ENCODE peak calls at places on chromosomes 11 and 22, in eight cellular contexts. One of them, this sample, is unnamed.

GRCh38 chr22:33793464-33793863 is 126.8 kb downstream of the LARGE1 start:
- DNase-seq in tibial nerve: no peak
- DNase-seq in CD8-positive, alpha-beta T cell: no peak
- DNase-seq in brain microvascular endothelial cell: no peak
- DNase-seq in PC-9: no peak
- DNase-seq in right atrium auricular region: no peak
- DNase-seq in Peyer's patch: no peak
- DNase-seq in RWPE1: no peak
- DNase-seq in this sample: no peak

GRCh38 chr11:75193711-75194110 is 42.8 kb downstream of the SLCO2B1 start:
- DNase-seq in tibial nerve: no peak
- DNase-seq in right atrium auricular region: no peak
- DNase-seq in CD8-positive, alpha-beta T cell: no peak
- DNase-seq in RWPE1: no peak
- DNase-seq in PC-9: no peak
- DNase-seq in brain microvascular endothelial cell: no peak
- DNase-seq in Peyer's patch: no peak
- DNase-seq in this sample: no peak

GRCh38 chr22:36332623-36333331 is 55.0 kb downstream of the MYH9 start:
- DNase-seq in CD8-positive, alpha-beta T cell: no peak
- DNase-seq in PC-9: peak
- DNase-seq in brain microvascular endothelial cell: peak
- DNase-seq in tibial nerve: no peak
- DNase-seq in RWPE1: peak
- DNase-seq in Peyer's patch: no peak
- DNase-seq in right atrium auricular region: no peak
- DNase-seq in this sample: peak

GRCh38 chr11:102469196-102469821 is 16.7 kb upstream of the TMEM123 start:
- DNase-seq in Peyer's patch: no peak
- DNase-seq in RWPE1: no peak
- DNase-seq in tibial nerve: no peak
- DNase-seq in brain microvascular endothelial cell: no peak
- DNase-seq in CD8-positive, alpha-beta T cell: no peak
- DNase-seq in PC-9: no peak
- DNase-seq in right atrium auricular region: no peak
- DNase-seq in this sample: no peak

GRCh38 chr11:47523491-47524199 is 29.3 kb downstream of the CELF1 start:
- DNase-seq in CD8-positive, alpha-beta T cell: peak
- DNase-seq in tibial nerve: peak
- DNase-seq in brain microvascular endothelial cell: peak
- DNase-seq in RWPE1: peak
- DNase-seq in PC-9: peak
- DNase-seq in right atrium auricular region: peak
- DNase-seq in Peyer's patch: no peak
- DNase-seq in this sample: peak

GRCh38 chr22:29476116-29476515 is 3.9 kb upstream of the NEFH start:
- DNase-seq in brain microvascular endothelial cell: no peak
- DNase-seq in Peyer's patch: no peak
- DNase-seq in RWPE1: no peak
- DNase-seq in CD8-positive, alpha-beta T cell: no peak
- DNase-seq in tibial nerve: no peak
- DNase-seq in right atrium auricular region: no peak
- DNase-seq in PC-9: no peak
- DNase-seq in this sample: no peak

GRCh38 chr22:18925368-18926064 is 10.6 kb downstream of the PRODH start:
- DNase-seq in Peyer's patch: no peak
- DNase-seq in PC-9: no peak
- DNase-seq in RWPE1: no peak
- DNase-seq in brain microvascular endothelial cell: no peak
- DNase-seq in CD8-positive, alpha-beta T cell: no peak
- DNase-seq in right atrium auricular region: no peak
- DNase-seq in tibial nerve: no peak
- DNase-seq in this sample: no peak

GRCh38 chr11:47333526-47333845 is 19.0 kb downstream of the MYBPC3 start:
- DNase-seq in brain microvascular endothelial cell: no peak
- DNase-seq in tibial nerve: no peak
- DNase-seq in CD8-positive, alpha-beta T cell: no peak
- DNase-seq in RWPE1: no peak
- DNase-seq in PC-9: no peak
- DNase-seq in Peyer's patch: no peak
- DNase-seq in right atrium auricular region: no peak
- DNase-seq in this sample: no peak

GRCh38 chr11:111419641-111420327 is 40.7 kb upstream of the POU2AF1 start:
- DNase-seq in PC-9: no peak
- DNase-seq in Peyer's patch: no peak
- DNase-seq in brain microvascular endothelial cell: no peak
- DNase-seq in right atrium auricular region: no peak
- DNase-seq in RWPE1: no peak
- DNase-seq in CD8-positive, alpha-beta T cell: no peak
- DNase-seq in tibial nerve: no peak
- DNase-seq in this sample: no peak

GRCh38 chr11:118605116-118605867 is 2.1 kb upstream of the PHLDB1 start:
- DNase-seq in right atrium auricular region: peak
- DNase-seq in PC-9: no peak
- DNase-seq in CD8-positive, alpha-beta T cell: no peak
- DNase-seq in tibial nerve: peak
- DNase-seq in Peyer's patch: peak
- DNase-seq in brain microvascular endothelial cell: peak
- DNase-seq in RWPE1: no peak
- DNase-seq in this sample: peak

GRCh38 chr11:130689222-130689908 is 226.9 kb downstream of the SNX19 start:
- DNase-seq in PC-9: no peak
- DNase-seq in tibial nerve: no peak
- DNase-seq in right atrium auricular region: no peak
- DNase-seq in CD8-positive, alpha-beta T cell: no peak
- DNase-seq in Peyer's patch: no peak
- DNase-seq in RWPE1: no peak
- DNase-seq in brain microvascular endothelial cell: peak
- DNase-seq in this sample: no peak

GRCh38 chr11:70763606-70764005 is 365.3 kb downstream of the CTTN start:
- DNase-seq in Peyer's patch: no peak
- DNase-seq in RWPE1: no peak
- DNase-seq in tibial nerve: no peak
- DNase-seq in right atrium auricular region: no peak
- DNase-seq in brain microvascular endothelial cell: no peak
- DNase-seq in CD8-positive, alpha-beta T cell: no peak
- DNase-seq in PC-9: no peak
- DNase-seq in this sample: no peak

GRCh38 chr11:28529046-28529445 is 420.9 kb downstream of the METTL15 start:
- DNase-seq in CD8-positive, alpha-beta T cell: no peak
- DNase-seq in brain microvascular endothelial cell: peak
- DNase-seq in Peyer's patch: no peak
- DNase-seq in PC-9: no peak
- DNase-seq in tibial nerve: no peak
- DNase-seq in RWPE1: no peak
- DNase-seq in right atrium auricular region: no peak
- DNase-seq in this sample: no peak

GRCh38 chr11:607020-607780 is 8.6 kb downstream of the IRF7 start:
- DNase-seq in Peyer's patch: no peak
- DNase-seq in right atrium auricular region: no peak
- DNase-seq in RWPE1: no peak
- DNase-seq in PC-9: no peak
- DNase-seq in CD8-positive, alpha-beta T cell: no peak
- DNase-seq in tibial nerve: no peak
- DNase-seq in brain microvascular endothelial cell: no peak
- DNase-seq in this sample: no peak

GRCh38 chr11:118133816-118134215 is 18.8 kb downstream of the SCN4B start:
- DNase-seq in tibial nerve: no peak
- DNase-seq in brain microvascular endothelial cell: no peak
- DNase-seq in right atrium auricular region: no peak
- DNase-seq in RWPE1: no peak
- DNase-seq in CD8-positive, alpha-beta T cell: no peak
- DNase-seq in PC-9: no peak
- DNase-seq in Peyer's patch: no peak
- DNase-seq in this sample: no peak

DNA sequence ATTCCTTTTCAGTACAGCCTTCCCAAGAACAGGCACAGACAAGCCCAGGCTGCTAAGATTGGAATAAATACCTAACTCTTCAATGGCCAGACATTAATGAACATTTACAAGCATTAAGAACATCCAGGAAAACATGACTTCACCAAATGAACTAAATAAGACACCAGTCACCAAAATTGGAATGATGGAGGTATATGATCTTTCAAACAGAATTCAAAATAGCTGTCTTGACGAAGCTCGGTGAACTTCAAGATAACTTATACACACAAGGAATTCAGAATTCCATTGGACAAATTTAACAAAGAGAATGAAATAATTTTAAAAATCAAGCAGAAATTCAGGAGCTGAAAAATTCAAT is 16.4 kb upstream of the DDX10 start:
- DNase-seq in RWPE1: no peak
- DNase-seq in tibial nerve: no peak
- DNase-seq in PC-9: no peak
- DNase-seq in brain microvascular endothelial cell: no peak
- DNase-seq in right atrium auricular region: no peak
- DNase-seq in Peyer's patch: no peak
- DNase-seq in CD8-positive, alpha-beta T cell: no peak
- DNase-seq in this sample: no peak
- TF ChIP-seq CTCF in RWPE1: peak
- TF ChIP-seq CTCF in tibial nerve: no peak
- TF ChIP-seq CTCF in PC-9: no peak
- TF ChIP-seq CTCF in brain microvascular endothelial cell: no peak
- TF ChIP-seq CTCF in right atrium auricular region: no peak
- TF ChIP-seq CTCF in Peyer's patch: no peak
- TF ChIP-seq CTCF in CD8-positive, alpha-beta T cell: no peak
- TF ChIP-seq CTCF in this sample: no peak

GRCh38 chr22:30841264-30841663 is 127.3 kb downstream of the MORC2 start:
- DNase-seq in CD8-positive, alpha-beta T cell: no peak
- DNase-seq in right atrium auricular region: no peak
- DNase-seq in Peyer's patch: no peak
- DNase-seq in tibial nerve: no peak
- DNase-seq in brain microvascular endothelial cell: no peak
- DNase-seq in PC-9: no peak
- DNase-seq in RWPE1: peak
- DNase-seq in this sample: no peak
- H3K27ac ChIP-seq in CD8-positive, alpha-beta T cell: no peak
- H3K27ac ChIP-seq in right atrium auricular region: no peak
- H3K27ac ChIP-seq in Peyer's patch: no peak
- H3K27ac ChIP-seq in tibial nerve: no peak
- H3K27ac ChIP-seq in brain microvascular endothelial cell: no peak
- H3K27ac ChIP-seq in PC-9: peak
- H3K27ac ChIP-seq in RWPE1: peak
- H3K27ac ChIP-seq in this sample: no peak

DNA sequence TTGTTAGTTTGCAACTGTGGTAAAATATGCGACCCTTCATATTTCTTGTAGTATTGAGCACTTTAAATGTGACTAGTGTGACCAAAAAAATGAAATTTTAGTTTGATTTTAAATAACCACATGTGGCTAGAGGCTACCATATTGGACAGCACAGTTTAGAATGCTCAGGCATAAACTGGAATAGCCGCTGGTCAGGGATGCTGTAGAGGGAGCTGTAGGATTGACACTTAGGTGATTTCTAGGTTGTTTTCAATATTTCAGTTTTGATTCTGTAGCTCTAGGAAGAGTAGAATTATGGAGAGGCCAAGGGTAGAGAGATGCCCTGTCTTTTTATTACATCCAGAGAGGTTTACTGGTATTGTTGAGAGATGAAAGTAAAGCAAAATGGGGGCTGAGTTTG is 10.8 kb upstream of the VSIG10L2 start:
- DNase-seq in Peyer's patch: no peak
- DNase-seq in CD8-positive, alpha-beta T cell: no peak
- DNase-seq in PC-9: no peak
- DNase-seq in brain microvascular endothelial cell: no peak
- DNase-seq in RWPE1: no peak
- DNase-seq in tibial nerve: no peak
- DNase-seq in right atrium auricular region: no peak
- DNase-seq in this sample: no peak
- TF ChIP-seq CTCF in Peyer's patch: no peak
- TF ChIP-seq CTCF in CD8-positive, alpha-beta T cell: no peak
- TF ChIP-seq CTCF in PC-9: no peak
- TF ChIP-seq CTCF in brain microvascular endothelial cell: peak
- TF ChIP-seq CTCF in RWPE1: no peak
- TF ChIP-seq CTCF in tibial nerve: no peak
- TF ChIP-seq CTCF in right atrium auricular region: no peak
- TF ChIP-seq CTCF in this sample: no peak

GRCh38 chr11:119685073-119685746 is 43.8 kb downstream of the NECTIN1 start:
- DNase-seq in CD8-positive, alpha-beta T cell: no peak
- DNase-seq in PC-9: no peak
- DNase-seq in brain microvascular endothelial cell: no peak
- DNase-seq in tibial nerve: no peak
- DNase-seq in RWPE1: no peak
- DNase-seq in right atrium auricular region: no peak
- DNase-seq in Peyer's patch: no peak
- DNase-seq in this sample: no peak

GRCh38 chr11:119681537-119681936 is 47.5 kb downstream of the NECTIN1 start:
- DNase-seq in brain microvascular endothelial cell: no peak
- DNase-seq in Peyer's patch: no peak
- DNase-seq in PC-9: no peak
- DNase-seq in RWPE1: no peak
- DNase-seq in tibial nerve: no peak
- DNase-seq in CD8-positive, alpha-beta T cell: no peak
- DNase-seq in right atrium auricular region: no peak
- DNase-seq in this sample: no peak

GRCh38 chr11:119684361-119685072 is 44.5 kb downstream of the NECTIN1 start:
- DNase-seq in tibial nerve: no peak
- DNase-seq in RWPE1: peak
- DNase-seq in right atrium auricular region: no peak
- DNase-seq in CD8-positive, alpha-beta T cell: no peak
- DNase-seq in PC-9: peak
- DNase-seq in brain microvascular endothelial cell: peak
- DNase-seq in Peyer's patch: no peak
- DNase-seq in this sample: no peak

GRCh38 chr11:119686483-119686882 is 42.5 kb downstream of the NECTIN1 start:
- DNase-seq in tibial nerve: no peak
- DNase-seq in brain microvascular endothelial cell: no peak
- DNase-seq in CD8-positive, alpha-beta T cell: no peak
- DNase-seq in right atrium auricular region: no peak
- DNase-seq in PC-9: no peak
- DNase-seq in RWPE1: no peak
- DNase-seq in Peyer's patch: no peak
- DNase-seq in this sample: no peak

GRCh38 chr11:119683783-119684182 is 45.2 kb downstream of the NECTIN1 start:
- DNase-seq in RWPE1: no peak
- DNase-seq in right atrium auricular region: no peak
- DNase-seq in CD8-positive, alpha-beta T cell: no peak
- DNase-seq in tibial nerve: no peak
- DNase-seq in brain microvascular endothelial cell: no peak
- DNase-seq in Peyer's patch: no peak
- DNase-seq in PC-9: peak
- DNase-seq in this sample: no peak
- H3K27ac ChIP-seq in RWPE1: peak
- H3K27ac ChIP-seq in right atrium auricular region: no peak
- H3K27ac ChIP-seq in CD8-positive, alpha-beta T cell: no peak
- H3K27ac ChIP-seq in tibial nerve: no peak
- H3K27ac ChIP-seq in brain microvascular endothelial cell: no peak
- H3K27ac ChIP-seq in Peyer's patch: no peak
- H3K27ac ChIP-seq in PC-9: peak
- H3K27ac ChIP-seq in this sample: no peak

This sample was measured in colonic mucosa.